ENCODE peak calls at places on chromosome 2, in nine cellular contexts. O is right lobe of liver; X is uterus; A is prostate gland; B is hepatocyte; E is GM23248; Y is iPS DF 6.9; N is CD4-positive, CD25-positive, alpha-beta regulatory T cell; V is cardiac muscle cell. L is an unnamed sample.

GRCh38 chr2:13413989-13414388 is 697.3 kb downstream of the TRIB2 start:
- DNase-seq in B (no peak), E (no peak), N (no peak), O (no peak), V (no peak), Y (no peak), A (no peak), X (no peak), L (no peak)

GRCh38 chr2:67719351-67719750 is 322.2 kb downstream of the ETAA1 start:
- DNase-seq in B (no peak), O (no peak), V (peak), N (no peak), X (no peak), E (peak), A (no peak), Y (no peak), L (no peak)

GRCh38 chr2:18440777-18441176 is 119.7 kb downstream of the RDH14 start:
- DNase-seq in B (no peak), E (no peak), V (no peak), Y (no peak), A (no peak), X (no peak), O (no peak), N (no peak), L (no peak)

GRCh38 chr2:151619337-151619989 is 114.8 kb downstream of the NEB start:
- DNase-seq in V (peak), N (no peak), E (no peak), X (no peak), B (no peak), A (no peak), Y (no peak), O (no peak), L (no peak)

GRCh38 chr2:128750328-128751165 is 431.9 kb upstream of the HS6ST1 start:
- DNase-seq in A (no peak), O (no peak), Y (no peak), N (no peak), E (no peak), V (no peak), B (no peak), X (no peak), L (no peak)

GRCh38 chr2:28590496-28591301 is 94.8 kb downstream of the PLB1 start:
- DNase-seq in V (no peak), E (no peak), Y (no peak), B (no peak), O (peak), X (no peak), A (no peak), N (no peak), L (no peak)

GRCh38 chr2:157929871-157930667 is 53.9 kb upstream of the ACVR1 start:
- DNase-seq in X (no peak), A (no peak), Y (no peak), N (no peak), B (no peak), E (no peak), O (no peak), V (no peak), L (peak)

GRCh38 chr2:168552450-168552856 is 96.4 kb downstream of the CERS6 start:
- DNase-seq in Y (peak), V (no peak), O (no peak), A (no peak), E (no peak), N (no peak), X (no peak), B (no peak), L (no peak)

GRCh38 chr2:219542931-219543595 is 546 bp downstream of the CHPF start:
- DNase-seq in B (peak), X (no peak), N (peak), Y (no peak), V (peak), A (no peak), O (no peak), E (peak), L (no peak)

GRCh38 chr2:47069628-47070154 is 85.4 kb downstream of the STPG4 start:
- DNase-seq in A (peak), Y (peak), X (no peak), O (no peak), N (no peak), E (peak), B (peak), V (peak), L (no peak)

GRCh38 chr2:15316370-15316814 is 244.7 kb downstream of the NBAS start:
- DNase-seq in B (no peak), E (no peak), V (no peak), A (no peak), X (no peak), N (peak), O (no peak), Y (no peak), L (peak)

GRCh38 chr2:15315411-15315810 is 245.7 kb downstream of the NBAS start:
- DNase-seq in X (no peak), B (no peak), A (no peak), V (no peak), Y (no peak), O (no peak), N (no peak), E (no peak), L (no peak)

GRCh38 chr2:15311926-15312325 is 249.2 kb downstream of the NBAS start:
- DNase-seq in N (no peak), Y (no peak), V (no peak), X (no peak), A (no peak), E (no peak), O (no peak), B (no peak), L (no peak)

GRCh38 chr2:15311201-15311882 is 249.8 kb downstream of the NBAS start:
- DNase-seq in X (no peak), Y (no peak), O (no peak), B (no peak), A (no peak), N (peak), V (peak), E (no peak), L (peak)

DNA sequence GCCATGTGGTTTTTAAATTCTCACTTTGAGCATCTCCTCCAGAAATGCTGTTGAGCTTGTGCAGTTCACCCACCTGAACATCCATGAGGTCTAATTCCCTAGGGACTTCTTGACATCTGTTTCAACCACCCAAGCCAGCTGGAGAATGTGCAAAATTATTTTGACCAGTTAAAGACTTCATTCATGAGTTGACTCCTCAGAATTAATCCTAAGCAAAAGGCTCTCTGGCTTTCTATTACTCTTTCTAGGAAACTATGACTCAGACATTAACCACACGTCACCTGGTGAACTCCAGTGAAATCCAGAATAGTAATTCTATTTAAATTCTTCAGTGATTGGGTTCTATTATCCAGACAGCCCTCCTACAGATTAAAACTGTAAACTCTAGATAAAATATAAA is 247.5 kb downstream of the NBAS start:
- DNase-seq in A (no peak), X (no peak), N (peak), B (no peak), E (peak), O (no peak), V (peak), Y (no peak), L (no peak)
- H3K27ac ChIP-seq in A (no peak), X (no peak), N (no peak), B (no peak), E (no peak), O (no peak), V (no peak), Y (no peak), L (no peak)

DNA sequence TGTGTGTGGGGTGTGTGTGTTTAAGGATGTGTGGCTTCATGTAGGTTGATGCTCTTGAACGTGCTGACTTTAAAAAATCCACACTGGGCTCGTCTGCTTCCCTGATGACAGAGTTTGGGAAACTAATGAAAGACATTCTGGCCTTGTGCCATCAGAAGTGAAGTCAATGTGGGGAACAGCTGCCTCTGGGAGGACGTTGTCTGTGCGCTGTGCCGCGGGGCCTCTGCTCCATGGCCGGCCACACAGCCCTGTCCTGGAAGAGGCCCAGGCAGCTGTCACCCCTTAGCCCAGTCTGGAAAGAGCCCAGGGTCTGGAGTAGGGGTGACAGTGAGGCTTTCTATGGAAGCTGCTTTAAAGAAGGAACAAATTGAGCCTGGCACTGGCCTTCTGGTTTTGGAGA is 155.8 kb downstream of the SH3RF3 start:
- DNase-seq in O (no peak), V (peak), N (no peak), X (peak), E (peak), B (peak), Y (no peak), A (no peak), L (no peak)
- H3K4me3 ChIP-seq in O (no peak), V (no peak), N (no peak), X (no peak), E (no peak), B (no peak), Y (no peak), A (no peak), L (no peak)

DNA sequence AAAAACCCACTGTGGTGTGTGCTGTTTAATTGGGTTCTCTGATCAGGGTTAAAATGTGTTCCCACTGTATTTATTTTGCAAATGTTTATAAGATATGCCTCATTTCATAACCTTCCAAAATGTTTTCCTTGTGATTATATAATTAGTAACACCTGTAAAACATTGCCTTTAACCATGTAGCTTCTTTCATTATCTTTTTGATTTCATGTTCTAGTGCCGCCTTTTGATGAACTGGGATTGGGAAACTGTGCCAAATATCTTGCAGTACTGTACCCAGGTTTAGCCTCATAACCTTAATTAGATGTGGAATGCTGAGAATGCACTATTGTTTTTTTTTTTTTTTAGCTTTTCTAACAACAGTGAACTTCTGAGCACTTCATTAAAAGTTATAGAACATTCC is 96.9 kb downstream of the TANC1 start:
- DNase-seq in O (no peak), E (peak), N (no peak), V (peak), X (no peak), A (no peak), B (no peak), Y (no peak), L (no peak)
- H3K27ac ChIP-seq in O (no peak), E (peak), N (no peak), V (peak), X (no peak), A (peak), B (peak), Y (no peak), L (no peak)

GRCh38 chr2:173990970-173991819 is 26.0 kb upstream of the SP3 start:
- DNase-seq in O (peak), V (peak), B (peak), Y (no peak), N (no peak), A (peak), X (peak), E (peak), L (no peak)
- H3K4me3 ChIP-seq in O (no peak), V (no peak), B (no peak), Y (no peak), N (no peak), A (no peak), X (no peak), E (peak), L (no peak)

L was measured in CD4-positive, alpha-beta memory T cell.